ENCODE peak calls at places on chromosomes 7 and 10, in six cellular contexts. L, S, C, X, V and B are unnamed samples.
A peak's percentile ranks its signal among the peaks of the same experiment; 100 is the strongest.

GRCh38 chr10:22381262-22381661 is 36.0 kb downstream of the SPAG6 start:
- DNase-seq in X (no peak), L (no peak), V (no peak), S (no peak), C (no peak), B (no peak)

GRCh38 chr10:114261116-114261515 is 22.1 kb downstream of the VWA2 start:
- DNase-seq in L (no peak), X (no peak), V (no peak), S (peak; percentile 43), C (no peak), B (no peak)

GRCh38 chr10:4623757-4624420 is 202.1 kb upstream of the AKR1E2 start:
- DNase-seq in S (peak; percentile 6), V (no peak), C (no peak), X (no peak), L (no peak), B (no peak)

GRCh38 chr10:44281089-44281613 is 103.7 kb downstream of the CXCL12 start:
- DNase-seq in S (no peak), L (no peak), V (no peak), X (no peak), C (peak; percentile 94), B (no peak)

GRCh38 chr7:45872116-45873034 is 507 bp downstream of the CCDC201 start:
- DNase-seq in X (no peak), S (no peak), V (peak; percentile 65), L (peak; percentile 45), C (no peak), B (peak; percentile 24)

GRCh38 chr7:75872073-75872782 is 6.6 kb upstream of the RHBDD2 start:
- DNase-seq in S (no peak), V (no peak), C (no peak), X (no peak), L (no peak), B (no peak)

GRCh38 chr7:25028370-25028971 is 48.5 kb upstream of the OSBPL3 start:
- DNase-seq in S (peak; percentile 86), V (no peak), L (peak; percentile 84), X (no peak), C (no peak), B (no peak)

GRCh38 chr10:78974409-78975317 is 94.1 kb upstream of the ZMIZ1 start:
- DNase-seq in X (peak; percentile 78), L (peak; percentile 95), V (no peak), C (peak; percentile 91), S (peak; percentile 71), B (peak; percentile 70)

GRCh38 chr7:70384891-70385290 is 747.1 kb upstream of the GALNT17 start:
- DNase-seq in L (no peak), X (no peak), V (no peak), S (no peak), C (no peak), B (no peak)

GRCh38 chr7:156823441-156823840 is 69.5 kb downstream of the LMBR1 start:
- DNase-seq in X (no peak), L (peak; percentile 37), S (no peak), V (no peak), C (no peak), B (no peak)

GRCh38 chr10:80540644-80541143 is 3.0 kb downstream of the SH2D4B start:
- DNase-seq in L (no peak), S (no peak), C (peak; percentile 30), V (no peak), X (no peak), B (no peak)

GRCh38 chr10:69721690-69722310 is 79.9 kb upstream of the COL13A1 start:
- DNase-seq in X (no peak), L (peak; percentile 17), V (no peak), C (no peak), S (no peak), B (no peak)

GRCh38 chr7:37234928-37235327 is 213.7 kb downstream of the ELMO1 start:
- DNase-seq in S (no peak), L (peak; percentile 39), C (no peak), X (peak; percentile 23), V (no peak), B (peak; percentile 20)

GRCh38 chr7:155466814-155467675 is 9.1 kb downstream of the EN2 start:
- DNase-seq in V (no peak), L (no peak), X (peak; percentile 62), C (no peak), S (no peak), B (peak; percentile 60)

GRCh38 chr7:149725426-149725821 is 48.0 kb downstream of the ZNF467 start:
- DNase-seq in V (no peak), L (no peak), C (peak; percentile 66), X (no peak), S (no peak), B (no peak)

DNA sequence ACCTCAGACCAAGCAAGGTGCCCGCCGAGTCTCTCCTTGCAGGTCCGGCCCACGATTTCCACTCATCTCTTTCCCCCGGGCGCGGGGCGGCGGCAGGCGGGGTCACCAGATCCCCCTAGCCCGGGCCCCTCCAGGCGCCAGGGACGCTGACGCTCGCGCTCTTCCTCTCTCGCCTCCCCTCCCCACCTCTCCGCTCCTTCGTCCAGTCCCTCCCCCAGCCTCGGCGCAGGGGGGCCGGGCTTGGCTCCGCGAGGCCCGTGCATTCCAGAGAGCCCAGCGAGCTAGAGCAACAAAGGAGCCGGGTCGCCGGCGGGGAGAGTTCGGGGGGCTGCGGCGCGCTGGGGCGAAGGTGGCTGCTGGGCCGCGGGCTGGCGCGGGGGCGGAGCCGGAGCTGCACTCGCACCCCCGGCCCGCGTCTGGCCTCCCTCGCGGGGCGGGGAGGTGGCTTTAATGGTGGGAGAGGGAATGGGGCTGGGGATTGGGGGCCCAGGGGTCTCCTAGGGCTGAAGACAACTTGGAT is at the start of gene SMO:
- DNase-seq in V (peak; percentile 74), L (peak; percentile 40), S (no peak), C (peak; percentile 81), X (peak; percentile 72), B (peak; percentile 36)
- H3K4me3 ChIP-seq in V (peak within 1 kb of the TSS; percentile 89), L (peak within 1 kb of the TSS; percentile 89), S (peak within 1 kb of the TSS; percentile 61), C (peak within 1 kb of the TSS; percentile 93), X (peak within 1 kb of the TSS; percentile 50), B (peak within 1 kb of the TSS; percentile 51)

GRCh38 chr10:91367558-91367957 is 42.6 kb upstream of the HECTD2 start:
- DNase-seq in X (no peak), L (no peak), C (no peak), V (no peak), S (no peak), B (no peak)

GRCh38 chr10:91366687-91367086 is 43.5 kb upstream of the HECTD2 start:
- DNase-seq in V (no peak), L (no peak), X (no peak), S (no peak), C (no peak), B (no peak)

DNA sequence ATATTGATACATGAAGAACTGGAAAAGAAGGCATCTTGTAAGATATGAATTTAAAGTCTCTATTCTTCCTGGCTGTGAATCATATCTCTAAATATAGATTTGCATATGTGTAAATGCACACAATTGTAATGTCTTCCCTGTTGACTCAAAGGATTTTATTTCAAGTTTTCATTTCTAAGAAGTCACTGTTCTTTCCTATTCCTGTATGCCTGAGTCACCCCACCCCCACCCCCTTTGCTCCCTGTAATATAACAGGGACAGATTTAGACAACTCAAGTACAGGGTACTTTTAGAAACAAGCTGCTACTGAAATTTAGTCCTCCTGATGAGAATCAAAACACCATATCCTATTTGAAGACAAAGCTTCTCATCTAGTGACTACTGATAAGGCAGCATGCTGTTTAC is 43.0 kb upstream of the HECTD2 start:
- DNase-seq in X (no peak), S (no peak), L (no peak), C (no peak), V (no peak), B (no peak)
- H3K4me3 ChIP-seq in X (no peak overlapping the region), S (no peak overlapping the region), L (no peak overlapping the region), C (no peak overlapping the region), V (no peak overlapping the region), B (no peak overlapping the region)

GRCh38 chr10:133245439-133246235 is 8.0 kb downstream of the VENTX start:
- DNase-seq in V (no peak), L (no peak), S (no peak), C (no peak), X (peak; percentile 91), B (no peak)
- H3K4me3 ChIP-seq in V (no peak overlapping the region), L (no peak overlapping the region), S (no peak overlapping the region), C (no peak overlapping the region), X (no peak overlapping the region), B (no peak overlapping the region)

GRCh38 chr7:41971640-41972187 is 265.3 kb downstream of the GLI3 start:
- DNase-seq in X (no peak), V (no peak), S (no peak), C (no peak), L (no peak), B (no peak)
- H3K4me3 ChIP-seq in X (no peak overlapping the region), V (no peak overlapping the region), S (no peak overlapping the region), C (no peak overlapping the region), L (no peak overlapping the region), B (no peak overlapping the region)

DNA sequence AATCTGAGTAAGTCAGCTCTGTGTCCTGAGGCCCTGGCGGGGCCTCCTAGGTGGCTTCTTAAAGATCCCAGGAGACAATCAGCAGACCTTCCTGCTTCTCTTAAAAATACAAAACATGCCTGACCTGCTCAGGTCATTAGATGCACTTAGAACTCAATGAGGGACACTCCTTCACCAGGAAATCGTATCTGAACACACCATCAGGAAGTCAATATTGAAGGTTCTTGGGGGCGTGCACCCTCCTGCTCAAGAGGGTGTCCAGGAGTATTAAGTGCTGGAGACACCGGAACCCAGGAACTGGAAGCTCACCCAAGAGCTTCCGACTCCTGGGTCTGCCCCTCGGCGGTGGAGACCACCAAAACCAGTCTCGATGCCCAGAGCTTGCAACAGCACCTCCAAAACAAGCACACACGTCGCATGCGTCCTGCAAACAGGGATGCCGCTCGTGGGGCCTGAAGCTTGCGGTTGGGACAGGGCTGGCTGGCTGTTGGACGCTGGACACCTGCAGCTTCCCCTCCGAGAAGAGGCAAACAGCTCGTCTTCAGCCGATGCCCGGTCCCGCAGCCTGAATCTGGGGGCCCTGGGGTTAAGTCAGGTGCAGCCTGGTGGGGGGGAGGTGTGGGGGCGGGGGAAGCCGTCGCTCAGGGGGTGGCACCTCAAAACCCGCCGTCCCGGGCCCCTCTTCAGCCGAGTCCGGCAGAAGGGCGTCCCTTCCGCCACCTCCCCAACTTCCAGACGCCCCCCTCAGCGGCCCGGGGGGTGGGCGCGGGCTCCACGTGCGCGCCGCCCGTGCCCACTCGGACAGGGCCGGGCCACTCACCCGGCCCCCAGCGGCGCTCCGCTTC is 722 bp downstream of the RAPGEF5 start:
- DNase-seq in S (no peak), C (no peak), V (no peak), X (peak; percentile 24), L (peak; percentile 26), B (peak; percentile 58)
- H3K4me3 ChIP-seq in S (no peak overlapping the region), C (peak overlapping the region; percentile 33), V (peak overlapping the region; percentile 59), X (peak overlapping the region; percentile 63), L (peak overlapping the region; percentile 74), B (peak overlapping the region; percentile 84)

GRCh38 chr7:74029991-74030415 is 2.0 kb downstream of the ELN start:
- DNase-seq in L (no peak), X (peak; percentile 76), S (no peak), V (no peak), C (no peak), B (no peak)
- H3K4me3 ChIP-seq in L (no peak overlapping the region), X (no peak overlapping the region), S (peak overlapping the region; percentile 45), V (no peak overlapping the region), C (peak overlapping the region; percentile 65), B (peak overlapping the region; percentile 38)